ENCODE peak calls at places on chromosomes 2 and 18, in six cellular contexts. I, W, X, S, V and C are unnamed samples.

GRCh38 chr2:183242937-183243336 is 118.7 kb downstream of the NUP35 start:
- DNase-seq in I (no peak), S (no peak), W (peak; percentile 58), X (no peak), V (no peak), C (no peak)

GRCh38 chr2:197934926-197935274 is 130.5 kb downstream of the PLCL1 start:
- DNase-seq in V (no peak), X (no peak), S (no peak), I (no peak), W (no peak), C (no peak)

GRCh38 chr18:72640552-72640951 is 96.4 kb upstream of the CBLN2 start:
- DNase-seq in W (no peak), V (no peak), S (no peak), I (no peak), X (no peak), C (no peak)

GRCh38 chr2:180016937-180017336 is 9.8 kb upstream of the CWC22 start:
- DNase-seq in V (no peak), W (no peak), X (no peak), S (no peak), I (no peak), C (no peak)

GRCh38 chr2:26540977-26541376 is 63.1 kb upstream of the OTOF start:
- DNase-seq in X (no peak), S (no peak), W (no peak), V (no peak), I (no peak), C (no peak)

GRCh38 chr2:120972286-120972685 is 236.6 kb downstream of the GLI2 start:
- DNase-seq in X (no peak), V (no peak), I (no peak), S (no peak), W (no peak), C (no peak)

GRCh38 chr2:126614529-126615279 is 41.3 kb upstream of the GYPC start:
- DNase-seq in I (no peak), S (no peak), W (peak; percentile 25), X (no peak), V (no peak), C (no peak)

GRCh38 chr18:2908946-2909335 is 62.1 kb downstream of the EMILIN2 start:
- DNase-seq in S (no peak), I (no peak), X (no peak), W (no peak), V (no peak), C (no peak)

GRCh38 chr2:176582990-176583481 is 313.8 kb downstream of the MTX2 start:
- DNase-seq in S (peak; percentile 76), X (no peak), W (peak; percentile 97), V (peak; percentile 55), I (no peak), C (no peak)

GRCh38 chr2:173684896-173685485 is 280.2 kb downstream of the SP3 start:
- DNase-seq in S (no peak), I (no peak), X (no peak), W (no peak), V (no peak), C (no peak)

GRCh38 chr18:62897153-62897552 is 181.8 kb downstream of the PHLPP1 start:
- DNase-seq in V (no peak), W (peak; percentile 73), X (no peak), S (no peak), I (no peak), C (no peak)

GRCh38 chr2:99864561-99865216 is 277.7 kb downstream of the AFF3 start:
- DNase-seq in X (no peak), I (no peak), V (no peak), S (no peak), W (peak; percentile 67), C (no peak)

GRCh38 chr18:32974421-32975165 is 201.8 kb upstream of the KLHL14 start:
- DNase-seq in I (no peak), V (no peak), S (no peak), X (no peak), W (no peak), C (no peak)

GRCh38 chr2:48397846-48398245 is 132.1 kb upstream of the STON1 start:
- DNase-seq in X (no peak), W (no peak), V (no peak), S (peak; percentile 88), I (no peak), C (no peak)

GRCh38 chr2:204110250-204111183 is 174.0 kb downstream of the ICOS start:
- DNase-seq in S (no peak), I (no peak), X (no peak), V (peak; percentile 59), W (no peak), C (no peak)

GRCh38 chr2:26407517-26407916 is 5.8 kb downstream of the DRC1 start:
- DNase-seq in S (no peak), V (no peak), I (no peak), W (no peak), X (no peak), C (no peak)

DNA sequence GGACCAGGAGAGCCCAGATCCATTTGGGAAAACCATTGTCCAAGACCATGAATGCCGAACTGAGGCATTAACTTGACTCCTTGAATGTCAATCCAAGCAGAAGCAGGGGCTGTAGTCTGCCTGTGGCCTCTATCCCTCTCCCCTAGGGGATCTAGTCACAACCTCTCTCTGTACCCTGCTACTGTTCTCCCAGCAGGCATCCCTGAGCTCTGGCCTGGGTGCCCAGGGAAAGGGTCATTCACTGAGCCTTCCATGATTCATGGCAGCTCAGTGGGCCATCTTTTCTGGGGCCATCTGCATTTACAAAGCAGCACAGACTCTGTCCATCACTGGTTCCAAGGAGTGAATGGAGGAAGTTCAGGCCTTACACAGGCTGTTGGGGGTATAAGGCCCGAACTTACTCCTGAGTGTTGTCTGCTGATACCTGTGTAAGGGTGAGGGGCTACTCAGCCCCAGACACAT is 151.8 kb downstream of the ZFP36L2 start:
- DNase-seq in W (no peak), I (no peak), V (no peak), S (no peak), X (no peak), C (no peak)
- H2BK5ac ChIP-seq in W (peak overlapping the region; percentile 96), I (no peak overlapping the region), V (no peak overlapping the region), S (no peak overlapping the region), X (no peak overlapping the region), C (peak overlapping the region; percentile 9)

DNA sequence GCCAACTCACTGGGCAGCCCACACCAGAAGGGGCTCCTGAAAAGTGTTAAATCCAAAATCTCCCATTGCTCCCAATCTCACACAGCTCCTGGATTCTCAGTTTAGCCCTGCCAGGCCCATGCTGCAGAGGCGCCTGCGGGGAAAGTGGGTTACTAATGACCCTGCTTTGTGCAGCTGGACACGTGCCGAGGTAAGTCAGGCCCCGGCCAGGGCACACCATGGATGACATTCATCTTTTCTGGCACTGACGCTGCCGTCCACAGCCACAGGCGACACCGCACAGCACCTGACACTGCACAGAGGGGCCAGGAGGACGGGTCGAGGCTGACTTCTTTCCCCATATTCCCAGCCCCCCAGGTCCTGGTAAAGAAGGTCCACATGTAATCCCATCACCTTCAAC is 193.5 kb downstream of the EIPR1 start:
- DNase-seq in X (no peak), S (no peak), I (no peak), V (no peak), W (no peak), C (no peak)
- H2AK5ac ChIP-seq in X (no peak overlapping the region), S (no peak overlapping the region), I (no peak overlapping the region), V (no peak overlapping the region), W (no peak overlapping the region), C (no peak overlapping the region)

DNA sequence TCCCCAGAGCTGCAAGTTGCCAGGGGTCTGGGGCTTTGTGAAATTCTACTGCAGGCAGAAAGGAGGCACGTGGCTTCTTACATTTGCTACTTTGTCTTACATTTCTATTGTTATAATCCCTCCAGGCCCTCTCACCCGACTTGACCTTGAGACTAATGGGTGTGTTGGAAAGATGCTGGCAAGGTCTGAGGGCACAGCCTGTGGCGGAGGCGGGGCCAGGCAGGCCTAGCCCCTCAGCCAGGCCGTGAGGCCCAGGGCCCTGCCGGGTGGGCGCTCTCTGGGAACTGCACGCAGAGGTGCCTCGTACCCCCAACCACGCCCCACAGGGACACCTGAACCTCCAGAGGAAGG is 85.7 kb upstream of the NDUFV2 start:
- DNase-seq in I (no peak), X (peak; percentile 80), V (no peak), W (peak; percentile 9), S (no peak), C (no peak)
- H3K9ac ChIP-seq in I (no peak overlapping the region), X (no peak overlapping the region), V (no peak overlapping the region), W (peak overlapping the region; percentile 11), S (peak overlapping the region; percentile 7), C (no peak overlapping the region)

GRCh38 chr2:149648282-149649030 is 60.9 kb upstream of the MMADHC start:
- DNase-seq in X (no peak), W (peak; percentile 99), V (peak; percentile 87), I (no peak), S (peak; percentile 82), C (no peak)
- H2BK5ac ChIP-seq in X (no peak overlapping the region), W (peak overlapping the region; percentile 89), V (no peak overlapping the region), I (no peak overlapping the region), S (peak overlapping the region; percentile 44), C (no peak overlapping the region)

DNA sequence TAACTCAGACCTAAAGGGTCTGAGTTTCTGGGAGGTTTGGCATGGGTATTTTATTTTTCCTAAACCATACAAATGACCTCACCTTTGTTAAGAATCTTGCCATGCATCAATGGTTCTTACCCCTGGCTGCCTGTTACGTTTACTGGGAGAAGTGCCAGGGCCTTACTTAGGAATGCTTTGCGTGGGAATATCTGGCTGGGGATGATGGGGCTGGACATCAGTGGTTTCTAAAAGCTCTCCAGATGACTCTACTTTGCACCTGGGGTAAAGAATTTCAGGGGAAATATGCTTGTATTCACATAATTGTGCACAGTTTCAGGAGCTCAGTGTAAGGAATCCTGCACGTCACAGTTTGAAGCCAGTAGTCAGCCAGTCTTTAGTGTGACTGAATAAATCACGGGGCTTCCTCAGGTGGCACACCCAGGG is 18.2 kb upstream of the DAW1 start:
- DNase-seq in X (no peak), W (peak; percentile 91), S (no peak), V (no peak), I (no peak), C (no peak)
- H2AK5ac ChIP-seq in X (no peak overlapping the region), W (no peak overlapping the region), S (no peak overlapping the region), V (no peak overlapping the region), I (no peak overlapping the region), C (no peak overlapping the region)

DNA sequence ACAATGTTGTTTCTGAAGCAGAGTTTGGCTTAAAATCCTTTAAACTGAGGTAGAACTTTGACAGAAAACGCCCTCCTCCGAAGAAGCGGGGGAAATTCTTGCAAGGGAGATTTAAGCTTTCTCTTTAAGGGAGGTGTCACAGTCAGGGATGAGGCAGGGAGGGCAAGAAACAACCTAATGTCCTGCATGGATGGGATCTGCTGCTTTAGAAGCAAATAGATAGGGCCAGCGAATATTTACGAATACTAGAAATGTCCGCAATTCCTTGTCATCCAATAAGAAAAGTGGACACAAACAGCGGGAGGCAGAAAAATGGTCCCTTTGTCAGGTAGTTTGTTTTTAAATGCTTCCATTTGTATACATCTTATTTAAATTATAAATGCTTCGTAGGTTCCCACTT is 12.0 kb downstream of the MEIS1 start:
- DNase-seq in S (no peak), V (no peak), X (no peak), I (no peak), W (no peak), C (no peak)
- H3K9ac ChIP-seq in S (peak overlapping the region; percentile 62), V (no peak overlapping the region), X (no peak overlapping the region), I (no peak overlapping the region), W (peak overlapping the region; percentile 100), C (no peak overlapping the region)